ENCODE peak calls at places on chromosomes 7 and 10, in six cellular contexts. Q is HepG2, F is GM12878, E is K562, V is HCT116, M is H1. K is an unnamed sample.

GRCh38 chr10:28946479-28946878 is 269.2 kb downstream of the BAMBI start:
- DNase-seq in F (no peak), E (no peak), Q (no peak), V (no peak), M (no peak), K (no peak)

GRCh38 chr10:14225374-14225773 is 105.3 kb downstream of the FRMD4A start:
- DNase-seq in M (no peak), F (no peak), V (no peak), E (no peak), Q (no peak), K (no peak)

GRCh38 chr7:130440527-130441365 is at the start of gene CEP41:
- DNase-seq in F (peak), V (peak), E (peak), M (peak), Q (peak), K (peak)

GRCh38 chr10:43211431-43212042 is 55.3 kb downstream of the RASGEF1A start:
- DNase-seq in F (no peak), M (no peak), Q (no peak), E (no peak), V (no peak), K (no peak)

GRCh38 chr10:114767589-114768393 is 53.8 kb upstream of the FHIP2A start:
- DNase-seq in F (no peak), E (no peak), M (no peak), Q (no peak), V (no peak), K (no peak)

GRCh38 chr10:116155191-116155590 is 117.8 kb downstream of the GFRA1 start:
- DNase-seq in F (no peak), V (no peak), Q (no peak), E (no peak), M (no peak), K (no peak)

GRCh38 chr7:42285383-42285824 is 48.4 kb upstream of the GLI3 start:
- DNase-seq in F (no peak), Q (no peak), M (no peak), V (no peak), E (no peak), K (no peak)

GRCh38 chr7:112171673-112172072 is 34.5 kb downstream of the DOCK4 start:
- DNase-seq in V (no peak), M (no peak), F (no peak), Q (no peak), E (no peak), K (no peak)

GRCh38 chr7:101602484-101603241 is 26.4 kb downstream of the MYL10 start:
- DNase-seq in M (peak), Q (peak), V (peak), E (peak), F (peak), K (peak)

GRCh38 chr10:21534611-21535493 is 820 bp downstream of the MLLT10 start:
- DNase-seq in M (no peak), Q (peak), E (peak), V (no peak), F (no peak), K (no peak)

GRCh38 chr10:129662386-129662785 is 195.3 kb downstream of the MGMT start:
- DNase-seq in F (no peak), M (no peak), V (no peak), E (no peak), Q (no peak), K (no peak)

GRCh38 chr7:23121175-23121574 is 15.6 kb downstream of the KLHL7 start:
- DNase-seq in V (no peak), Q (no peak), M (no peak), E (no peak), F (no peak), K (no peak)

GRCh38 chr10:132689721-132690360 is 96.1 kb downstream of the NKX6-2 start:
- DNase-seq in V (no peak), E (no peak), M (no peak), Q (no peak), F (no peak), K (no peak)

GRCh38 chr10:73591935-73592699 is 975 bp upstream of the USP54 start:
- DNase-seq in E (peak), V (peak), M (peak), Q (peak), F (peak), K (peak)

GRCh38 chr7:21076579-21076978 is 289.9 kb upstream of the SP8 start:
- DNase-seq in M (no peak), E (no peak), F (no peak), V (no peak), Q (no peak), K (no peak)

GRCh38 chr10:66639351-66639750 is 286.5 kb upstream of the LRRTM3 start:
- DNase-seq in F (no peak), V (no peak), Q (no peak), E (no peak), M (no peak), K (no peak)

GRCh38 chr10:66637273-66638036 is 288.4 kb upstream of the LRRTM3 start:
- DNase-seq in M (no peak), F (no peak), V (no peak), E (no peak), Q (no peak), K (no peak)

GRCh38 chr10:66642217-66642616 is 283.6 kb upstream of the LRRTM3 start:
- DNase-seq in E (no peak), M (no peak), Q (no peak), F (no peak), V (no peak), K (no peak)
- TF ChIP-seq ZNF274 in E (no peak), M (no peak), Q (no peak), F (no peak), V (no peak), K (no peak)

DNA sequence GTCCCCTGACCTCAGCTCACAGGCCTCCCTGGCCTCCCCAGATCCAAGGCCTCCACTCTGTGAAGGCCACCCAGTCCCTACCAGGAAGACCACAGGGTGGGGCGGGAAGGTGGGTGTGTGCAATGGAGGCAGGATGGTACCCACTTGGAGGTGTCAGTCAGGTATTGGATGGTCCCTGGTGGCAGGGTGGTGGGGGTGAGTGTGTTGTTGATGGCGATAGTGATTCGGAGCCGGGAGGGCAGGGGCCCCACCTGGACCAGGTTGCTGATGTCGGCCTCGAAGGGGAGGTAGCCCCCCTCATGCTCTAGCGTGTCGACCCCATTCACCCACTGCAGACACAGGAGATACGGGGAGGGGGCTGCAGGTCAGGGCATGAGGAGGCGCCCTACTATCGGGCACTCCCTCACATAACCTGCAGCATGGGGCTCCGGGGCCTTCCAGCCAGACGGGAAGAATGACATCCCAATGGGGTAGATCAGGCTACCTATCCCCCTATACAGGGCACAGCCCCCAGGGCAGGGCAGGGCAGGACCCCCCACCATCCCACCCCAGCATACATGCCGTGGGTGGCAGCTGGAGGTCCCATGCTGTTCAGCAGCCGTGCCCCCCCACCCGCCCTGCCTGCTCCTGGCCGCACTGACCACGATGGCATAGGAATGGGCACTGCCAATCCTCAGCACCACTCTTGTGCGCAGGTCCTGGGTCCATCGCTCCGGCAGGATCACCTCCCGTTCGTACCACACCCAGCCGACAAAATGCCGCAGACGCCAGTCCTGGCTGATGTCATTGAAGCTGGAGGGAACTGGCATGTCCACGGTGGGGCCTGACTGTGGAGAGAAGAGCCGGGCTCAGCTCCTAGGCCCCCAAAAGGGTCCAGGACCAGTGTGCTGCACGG is 2.2 kb downstream of the GUSB start:
- DNase-seq in E (no peak), F (no peak), V (no peak), M (no peak), Q (no peak), K (no peak)
- H3K9ac ChIP-seq in E (peak), F (peak), V (peak), M (no peak), Q (no peak), K (peak)

DNA sequence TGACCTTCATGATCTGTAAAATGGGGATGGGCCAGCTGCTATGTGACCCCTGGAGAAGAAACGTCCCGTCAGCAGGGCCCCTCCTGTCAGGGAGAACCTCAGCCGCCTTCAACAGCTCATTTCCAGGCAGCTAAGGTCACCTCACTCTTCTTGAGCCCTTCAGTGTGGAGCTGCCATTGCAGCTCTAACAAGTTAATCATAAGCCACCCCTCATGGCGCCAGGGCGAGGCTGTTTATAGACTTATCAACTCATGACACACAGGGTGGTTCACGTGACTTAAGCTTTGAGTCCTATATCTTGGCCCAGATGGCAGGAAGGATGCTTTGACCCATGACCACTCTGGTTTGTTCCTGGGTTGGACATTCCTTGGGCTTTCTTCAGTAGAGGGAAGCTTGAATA is 315.1 kb downstream of the TNS3 start:
- DNase-seq in E (peak), V (no peak), F (no peak), Q (peak), M (no peak), K (no peak)
- TF ChIP-seq YY1 in E (no peak), V (no peak), F (no peak), Q (peak), M (no peak), K (no peak)

GRCh38 chr7:137771273-137771672 is 75.5 kb downstream of the DGKI start:
- DNase-seq in M (no peak), V (no peak), F (no peak), Q (no peak), E (no peak), K (no peak)

GRCh38 chr7:137772748-137773147 is 74.0 kb downstream of the DGKI start:
- DNase-seq in Q (no peak), M (no peak), F (no peak), V (no peak), E (no peak), K (no peak)

GRCh38 chr7:137772221-137772620 is 74.6 kb downstream of the DGKI start:
- DNase-seq in V (no peak), F (no peak), M (no peak), E (no peak), Q (no peak), K (no peak)

GRCh38 chr7:137771679-137772078 is 75.1 kb downstream of the DGKI start:
- DNase-seq in F (no peak), V (no peak), Q (no peak), E (no peak), M (no peak), K (no peak)

DNA sequence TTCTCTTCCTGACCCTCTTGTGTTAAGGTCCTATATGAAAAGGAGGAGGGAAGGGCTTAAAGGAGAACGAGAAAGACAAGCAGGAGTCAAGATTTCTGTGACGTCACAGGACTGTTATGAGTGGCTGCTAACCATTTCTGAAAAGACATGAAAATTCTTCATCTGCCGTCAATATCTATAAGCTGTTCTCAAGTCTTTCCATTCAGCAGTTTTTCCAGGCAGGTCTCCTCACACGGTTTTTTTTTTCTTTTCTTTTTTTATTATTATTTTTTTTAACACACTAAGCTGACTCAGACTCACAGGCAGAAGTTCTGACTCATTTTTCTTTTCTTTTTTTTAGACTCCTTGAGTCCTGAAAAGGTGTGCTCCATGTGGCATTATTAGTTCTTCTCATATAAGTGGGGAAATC is 72.0 kb downstream of the DGKI start:
- DNase-seq in F (no peak), Q (no peak), M (no peak), E (no peak), V (no peak), K (no peak)
- TF ChIP-seq ZNF274 in F (no peak), Q (no peak), M (no peak), E (no peak), V (no peak), K (no peak)